ENCODE peak calls at places on chromosomes 2 and 18, in five cellular contexts. One of them, this sample, is unnamed. For H3K27me3, the result is how much of the 10 kb centered on the place peaks cover.

GRCh38 chr2:178008636-178009289 is 63.8 kb downstream of the PDE11A start:
- DNase-seq in heart left ventricle: peak
- DNase-seq in mammary epithelial cell: peak
- DNase-seq in neural progenitor cell: no peak
- DNase-seq in psoas muscle: no peak
- DNase-seq in this sample: peak

GRCh38 chr2:180191352-180192124 is 184.4 kb upstream of the CWC22 start:
- DNase-seq in heart left ventricle: no peak
- DNase-seq in mammary epithelial cell: no peak
- DNase-seq in neural progenitor cell: no peak
- DNase-seq in psoas muscle: no peak
- DNase-seq in this sample: no peak

GRCh38 chr2:55899881-55900280 is 23.7 kb downstream of the EFEMP1 start:
- DNase-seq in heart left ventricle: no peak
- DNase-seq in mammary epithelial cell: no peak
- DNase-seq in neural progenitor cell: no peak
- DNase-seq in psoas muscle: no peak
- DNase-seq in this sample: no peak

GRCh38 chr2:13768274-13768673 is 864.2 kb upstream of the LRATD1 start:
- DNase-seq in heart left ventricle: no peak
- DNase-seq in mammary epithelial cell: no peak
- DNase-seq in neural progenitor cell: no peak
- DNase-seq in psoas muscle: no peak
- DNase-seq in this sample: no peak

GRCh38 chr2:54403512-54404238 is 52.5 kb upstream of the SPTBN1 start:
- DNase-seq in heart left ventricle: no peak
- DNase-seq in mammary epithelial cell: no peak
- DNase-seq in neural progenitor cell: no peak
- DNase-seq in psoas muscle: no peak
- DNase-seq in this sample: no peak

GRCh38 chr2:119517433-119517832 is 6.8 kb downstream of the SCTR start:
- DNase-seq in heart left ventricle: peak
- DNase-seq in mammary epithelial cell: peak
- DNase-seq in neural progenitor cell: peak
- DNase-seq in psoas muscle: peak
- DNase-seq in this sample: peak

GRCh38 chr2:60806988-60807681 is 51.1 kb downstream of the PAPOLG start:
- DNase-seq in heart left ventricle: no peak
- DNase-seq in mammary epithelial cell: peak
- DNase-seq in neural progenitor cell: peak
- DNase-seq in psoas muscle: no peak
- DNase-seq in this sample: no peak

GRCh38 chr2:73852020-73852419 is 23.3 kb downstream of the STAMBP start:
- DNase-seq in heart left ventricle: no peak
- DNase-seq in mammary epithelial cell: peak
- DNase-seq in neural progenitor cell: no peak
- DNase-seq in psoas muscle: no peak
- DNase-seq in this sample: no peak

GRCh38 chr18:31977270-31977872 is 34.4 kb upstream of the TRAPPC8 start:
- DNase-seq in heart left ventricle: no peak
- DNase-seq in mammary epithelial cell: peak
- DNase-seq in neural progenitor cell: peak
- DNase-seq in psoas muscle: no peak
- DNase-seq in this sample: no peak

GRCh38 chr18:42069036-42069435 is 114.0 kb downstream of the PIK3C3 start:
- DNase-seq in heart left ventricle: no peak
- DNase-seq in mammary epithelial cell: no peak
- DNase-seq in neural progenitor cell: no peak
- DNase-seq in psoas muscle: no peak
- DNase-seq in this sample: no peak

GRCh38 chr2:232142049-232142448 is 180.5 kb downstream of the DIS3L2 start:
- DNase-seq in heart left ventricle: peak
- DNase-seq in mammary epithelial cell: peak
- DNase-seq in neural progenitor cell: peak
- DNase-seq in psoas muscle: no peak
- DNase-seq in this sample: no peak

GRCh38 chr2:85162746-85163301 is 29.6 kb downstream of the TCF7L1 start:
- DNase-seq in heart left ventricle: peak
- DNase-seq in mammary epithelial cell: no peak
- DNase-seq in neural progenitor cell: peak
- DNase-seq in psoas muscle: no peak
- DNase-seq in this sample: no peak

GRCh38 chr2:195472835-195473234 is 184.2 kb upstream of the SLC39A10 start:
- DNase-seq in heart left ventricle: no peak
- DNase-seq in mammary epithelial cell: no peak
- DNase-seq in neural progenitor cell: no peak
- DNase-seq in psoas muscle: no peak
- DNase-seq in this sample: no peak

GRCh38 chr2:120916446-120916845 is 180.8 kb downstream of the GLI2 start:
- DNase-seq in heart left ventricle: no peak
- DNase-seq in mammary epithelial cell: no peak
- DNase-seq in neural progenitor cell: no peak
- DNase-seq in psoas muscle: peak
- DNase-seq in this sample: no peak

GRCh38 chr2:237700583-237701032 is 73.2 kb downstream of the LRRFIP1 start:
- DNase-seq in heart left ventricle: peak
- DNase-seq in mammary epithelial cell: no peak
- DNase-seq in neural progenitor cell: no peak
- DNase-seq in psoas muscle: peak
- DNase-seq in this sample: no peak

DNA sequence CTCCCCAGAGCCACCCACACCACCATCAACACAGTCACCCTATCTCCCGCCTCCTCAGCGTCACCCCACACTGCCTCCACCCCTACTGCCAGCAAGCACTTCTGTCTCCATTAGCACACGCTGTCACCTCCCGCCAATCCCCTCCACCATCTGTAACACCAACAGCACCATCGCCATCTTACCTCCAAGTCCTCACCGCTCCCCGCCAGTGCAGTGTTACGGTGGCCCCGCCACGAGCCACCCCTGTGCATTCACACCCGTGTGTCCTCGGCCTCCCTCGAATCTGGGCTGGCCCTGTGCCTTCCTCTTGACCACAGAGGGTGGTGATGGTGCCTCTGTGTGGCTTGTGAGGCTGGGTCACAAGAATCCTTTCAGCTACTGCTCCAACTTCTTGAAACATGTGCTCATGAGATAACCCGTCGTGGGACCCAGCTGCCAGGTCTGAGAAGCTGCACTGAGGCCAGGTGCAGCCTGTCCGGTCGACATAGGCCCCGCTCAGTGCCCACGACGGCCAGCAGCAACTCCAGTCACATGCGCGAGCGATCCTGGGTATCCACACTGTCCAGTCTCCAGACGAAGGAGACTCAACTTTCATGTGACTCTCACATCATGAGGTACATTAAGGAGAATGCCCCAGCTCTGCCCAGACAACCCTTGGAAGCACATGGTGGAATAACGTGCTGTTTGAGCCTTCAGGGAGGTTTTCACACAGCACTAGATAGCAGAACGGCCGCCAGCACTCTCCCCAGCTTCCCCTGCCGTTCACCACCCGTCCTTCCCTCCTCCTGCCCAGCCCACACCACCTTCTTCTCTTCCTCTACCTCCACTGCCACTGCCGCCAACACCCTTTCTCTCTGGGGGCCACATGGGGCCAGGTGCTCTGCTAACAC is 72.6 kb upstream of the ASB18 start:
- DNase-seq in heart left ventricle: no peak
- DNase-seq in mammary epithelial cell: no peak
- DNase-seq in neural progenitor cell: no peak
- DNase-seq in psoas muscle: no peak
- DNase-seq in this sample: no peak
- H3K27me3 ChIP-seq in heart left ventricle: under half
- H3K27me3 ChIP-seq in mammary epithelial cell: under half
- H3K27me3 ChIP-seq in neural progenitor cell: under half
- H3K27me3 ChIP-seq in psoas muscle: under half
- H3K27me3 ChIP-seq in this sample: under half

GRCh38 chr18:54647176-54647575 is 56.1 kb downstream of the DYNAP start:
- DNase-seq in heart left ventricle: no peak
- DNase-seq in mammary epithelial cell: peak
- DNase-seq in neural progenitor cell: peak
- DNase-seq in psoas muscle: no peak
- DNase-seq in this sample: peak
- TF ChIP-seq CTCF in heart left ventricle: no peak
- TF ChIP-seq CTCF in mammary epithelial cell: peak
- TF ChIP-seq CTCF in neural progenitor cell: peak
- TF ChIP-seq CTCF in psoas muscle: no peak
- TF ChIP-seq CTCF in this sample: peak

DNA sequence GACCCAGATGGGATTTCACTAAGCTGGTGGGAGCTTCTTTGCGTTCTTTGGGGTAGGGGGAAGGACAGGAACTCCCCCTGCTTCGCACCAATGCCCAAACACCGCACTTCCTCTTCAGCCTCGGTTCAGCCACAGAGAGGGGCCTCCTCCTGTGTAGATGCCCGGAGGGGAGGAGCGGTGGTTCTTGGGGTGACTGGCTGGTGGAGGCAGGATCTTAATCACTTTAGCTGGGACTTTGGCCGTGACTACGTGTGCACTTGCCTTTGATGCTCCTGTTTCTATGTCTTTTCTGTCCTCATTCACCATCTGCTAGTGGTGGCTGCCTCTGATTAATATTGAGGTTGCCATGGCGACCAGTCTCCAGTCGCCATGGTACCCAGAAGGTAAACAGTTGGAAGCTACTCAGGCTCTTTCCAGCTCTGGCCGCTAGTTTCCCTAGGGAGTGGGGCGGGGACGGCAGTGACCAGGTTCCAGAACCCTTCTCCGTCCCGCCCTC is 1.9 kb downstream of the CNGA3 start:
- DNase-seq in heart left ventricle: no peak
- DNase-seq in mammary epithelial cell: peak
- DNase-seq in neural progenitor cell: peak
- DNase-seq in psoas muscle: no peak
- DNase-seq in this sample: no peak
- H3K27me3 ChIP-seq in heart left ventricle: half or more
- H3K27me3 ChIP-seq in mammary epithelial cell: half or more
- H3K27me3 ChIP-seq in neural progenitor cell: half or more
- H3K27me3 ChIP-seq in psoas muscle: half or more
- H3K27me3 ChIP-seq in this sample: under half

DNA sequence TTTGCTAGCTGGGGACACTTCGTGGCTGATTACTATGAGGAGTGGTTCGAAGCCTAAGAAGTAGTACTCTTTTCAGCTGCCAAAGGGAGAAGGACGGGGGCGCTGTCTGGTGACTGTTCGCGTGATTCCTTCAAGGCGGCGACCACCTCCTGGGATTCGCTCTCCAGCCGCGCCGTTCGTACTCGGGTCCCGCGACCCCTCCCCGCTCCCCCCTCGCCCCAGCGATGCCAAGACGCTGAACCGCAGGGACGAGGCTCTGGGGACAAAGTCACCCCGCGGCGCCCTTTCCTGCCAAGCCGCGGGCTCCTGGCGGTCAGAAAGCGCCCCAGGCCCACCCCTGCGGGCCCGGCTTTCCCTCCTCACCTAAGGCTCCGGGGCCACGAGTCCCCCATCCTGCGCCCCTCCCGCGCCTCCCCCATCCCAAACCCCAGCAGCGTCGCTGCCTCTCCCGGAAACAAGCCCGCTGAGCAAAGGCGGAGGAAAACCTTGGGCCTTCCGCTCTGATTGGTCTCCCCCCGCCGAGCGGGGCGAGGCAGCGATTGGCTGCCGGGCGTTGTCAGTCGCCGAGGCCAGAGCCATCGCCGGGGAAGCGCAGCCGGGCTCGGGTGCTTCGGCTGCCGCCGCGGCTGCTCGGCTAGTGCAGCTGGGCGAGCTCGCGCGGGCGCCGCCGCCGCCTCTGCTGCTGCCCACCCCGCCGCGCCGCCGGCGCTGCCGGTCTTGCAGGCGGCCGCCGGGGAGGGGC is 404.3 kb downstream of the XIRP2 start:
- DNase-seq in heart left ventricle: peak
- DNase-seq in mammary epithelial cell: peak
- DNase-seq in neural progenitor cell: peak
- DNase-seq in psoas muscle: peak
- DNase-seq in this sample: peak
- TF ChIP-seq CTCF in heart left ventricle: no peak
- TF ChIP-seq CTCF in mammary epithelial cell: peak
- TF ChIP-seq CTCF in neural progenitor cell: peak
- TF ChIP-seq CTCF in psoas muscle: no peak
- TF ChIP-seq CTCF in this sample: no peak

This sample was measured in prostate gland.